ENCODE peak calls at places on chromosomes 3 and 15, in six cellular contexts. One of them, this sample, is unnamed. For H3K4me1 and H3K36me3, the result is how much of the 10 kb centered on the place peaks cover.

GRCh38 chr15:71830981-71831380 is 20.6 kb downstream of the NR2E3 start:
- DNase-seq in testis: no peak
- DNase-seq in psoas muscle: no peak
- DNase-seq in stomach: no peak
- DNase-seq in body of pancreas: no peak
- DNase-seq in breast epithelium: no peak
- DNase-seq in this sample: no peak

GRCh38 chr3:159174715-159175390 is 373.0 kb downstream of the MFSD1 start:
- DNase-seq in testis: no peak
- DNase-seq in psoas muscle: no peak
- DNase-seq in stomach: no peak
- DNase-seq in body of pancreas: no peak
- DNase-seq in breast epithelium: no peak
- DNase-seq in this sample: no peak

GRCh38 chr3:110815008-110815583 is 256.5 kb upstream of the NECTIN3 start:
- DNase-seq in testis: no peak
- DNase-seq in psoas muscle: no peak
- DNase-seq in stomach: no peak
- DNase-seq in body of pancreas: no peak
- DNase-seq in breast epithelium: no peak
- DNase-seq in this sample: peak

GRCh38 chr3:58088501-58088900 is 80.3 kb downstream of the FLNB start:
- DNase-seq in testis: no peak
- DNase-seq in psoas muscle: no peak
- DNase-seq in stomach: no peak
- DNase-seq in body of pancreas: no peak
- DNase-seq in breast epithelium: no peak
- DNase-seq in this sample: no peak

GRCh38 chr3:144033863-144034262 is 62.2 kb downstream of the DIPK2A start:
- DNase-seq in testis: no peak
- DNase-seq in psoas muscle: no peak
- DNase-seq in stomach: no peak
- DNase-seq in body of pancreas: no peak
- DNase-seq in breast epithelium: no peak
- DNase-seq in this sample: no peak

GRCh38 chr3:148044141-148044540 is 635.0 kb downstream of the ZIC1 start:
- DNase-seq in testis: no peak
- DNase-seq in psoas muscle: no peak
- DNase-seq in stomach: no peak
- DNase-seq in body of pancreas: no peak
- DNase-seq in breast epithelium: no peak
- DNase-seq in this sample: no peak

GRCh38 chr15:40292246-40292645 is 9.4 kb upstream of the ANKRD63 start:
- DNase-seq in testis: no peak
- DNase-seq in psoas muscle: peak
- DNase-seq in stomach: no peak
- DNase-seq in body of pancreas: no peak
- DNase-seq in breast epithelium: no peak
- DNase-seq in this sample: no peak

GRCh38 chr3:152267831-152268500 is 763 bp upstream of the MBNL1 start:
- DNase-seq in testis: no peak
- DNase-seq in psoas muscle: no peak
- DNase-seq in stomach: no peak
- DNase-seq in body of pancreas: no peak
- DNase-seq in breast epithelium: no peak
- DNase-seq in this sample: no peak

GRCh38 chr3:171340415-171340814 is 119.8 kb downstream of the TNIK start:
- DNase-seq in testis: no peak
- DNase-seq in psoas muscle: no peak
- DNase-seq in stomach: no peak
- DNase-seq in body of pancreas: no peak
- DNase-seq in breast epithelium: no peak
- DNase-seq in this sample: peak

GRCh38 chr3:12980596-12981290 is 92.5 kb downstream of the IQSEC1 start:
- DNase-seq in testis: no peak
- DNase-seq in psoas muscle: no peak
- DNase-seq in stomach: no peak
- DNase-seq in body of pancreas: no peak
- DNase-seq in breast epithelium: no peak
- DNase-seq in this sample: no peak

GRCh38 chr3:197511130-197511529 is 44.6 kb downstream of the BDH1 start:
- DNase-seq in testis: no peak
- DNase-seq in psoas muscle: no peak
- DNase-seq in stomach: no peak
- DNase-seq in body of pancreas: no peak
- DNase-seq in breast epithelium: no peak
- DNase-seq in this sample: no peak

GRCh38 chr15:95365615-95366107 is 964.8 kb upstream of the NR2F2 start:
- DNase-seq in testis: no peak
- DNase-seq in psoas muscle: no peak
- DNase-seq in stomach: no peak
- DNase-seq in body of pancreas: no peak
- DNase-seq in breast epithelium: no peak
- DNase-seq in this sample: no peak

GRCh38 chr3:76685858-76686257 is 354.0 kb upstream of the ROBO2 start:
- DNase-seq in testis: no peak
- DNase-seq in psoas muscle: no peak
- DNase-seq in stomach: no peak
- DNase-seq in body of pancreas: no peak
- DNase-seq in breast epithelium: no peak
- DNase-seq in this sample: peak

GRCh38 chr3:51937611-51938450 is 3.9 kb downstream of the RRP9 start:
- DNase-seq in testis: no peak
- DNase-seq in psoas muscle: no peak
- DNase-seq in stomach: peak
- DNase-seq in body of pancreas: no peak
- DNase-seq in breast epithelium: no peak
- DNase-seq in this sample: no peak

GRCh38 chr3:195756935-195757302 is 36.1 kb downstream of the MUC20 start:
- DNase-seq in testis: no peak
- DNase-seq in psoas muscle: no peak
- DNase-seq in stomach: no peak
- DNase-seq in body of pancreas: no peak
- DNase-seq in breast epithelium: no peak
- DNase-seq in this sample: no peak

GRCh38 chr3:88957751-88958452 is 149.5 kb upstream of the EPHA3 start:
- DNase-seq in testis: no peak
- DNase-seq in psoas muscle: no peak
- DNase-seq in stomach: no peak
- DNase-seq in body of pancreas: no peak
- DNase-seq in breast epithelium: no peak
- DNase-seq in this sample: no peak

GRCh38 chr3:141388823-141389617 is 20.7 kb downstream of the ZBTB38 start:
- DNase-seq in testis: no peak
- DNase-seq in psoas muscle: no peak
- DNase-seq in stomach: no peak
- DNase-seq in body of pancreas: no peak
- DNase-seq in breast epithelium: no peak
- DNase-seq in this sample: no peak

GRCh38 chr3:141280086-141280485 is 48.5 kb downstream of the PXYLP1 start:
- DNase-seq in testis: no peak
- DNase-seq in psoas muscle: no peak
- DNase-seq in stomach: no peak
- DNase-seq in body of pancreas: no peak
- DNase-seq in breast epithelium: no peak
- DNase-seq in this sample: no peak

GRCh38 chr3:32780735-32781210 is 37.0 kb upstream of the TRIM71 start:
- DNase-seq in testis: peak
- DNase-seq in psoas muscle: no peak
- DNase-seq in stomach: peak
- DNase-seq in body of pancreas: peak
- DNase-seq in breast epithelium: no peak
- DNase-seq in this sample: peak

GRCh38 chr15:95869920-95870319 is 460.6 kb upstream of the NR2F2 start:
- DNase-seq in testis: no peak
- DNase-seq in psoas muscle: no peak
- DNase-seq in stomach: no peak
- DNase-seq in body of pancreas: no peak
- DNase-seq in breast epithelium: no peak
- DNase-seq in this sample: peak

GRCh38 chr3:171801738-171802600 is 8.3 kb downstream of the PLD1 start:
- DNase-seq in testis: no peak
- DNase-seq in psoas muscle: no peak
- DNase-seq in stomach: no peak
- DNase-seq in body of pancreas: no peak
- DNase-seq in breast epithelium: no peak
- DNase-seq in this sample: no peak

DNA sequence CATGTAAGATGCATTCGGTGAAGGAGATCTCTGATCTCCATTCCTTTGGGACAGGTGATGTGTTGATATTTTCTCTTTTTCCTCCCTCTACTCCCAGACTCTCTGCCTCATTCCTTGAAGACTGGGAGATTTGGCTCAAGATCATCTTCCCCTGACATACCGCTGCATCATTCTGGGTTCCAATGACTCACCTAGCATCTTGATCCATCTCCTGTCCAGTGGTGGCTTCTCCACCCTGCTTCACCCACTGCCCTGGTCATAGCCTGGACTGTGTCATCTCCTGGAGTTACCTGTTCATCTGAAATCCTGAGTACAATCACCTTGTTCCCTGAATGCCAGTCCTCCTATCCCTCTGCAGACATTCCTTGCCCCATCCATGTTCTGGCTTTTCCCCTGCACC is 57.4 kb upstream of the TRAK1 start:
- DNase-seq in testis: no peak
- DNase-seq in psoas muscle: no peak
- DNase-seq in stomach: no peak
- DNase-seq in body of pancreas: no peak
- DNase-seq in breast epithelium: no peak
- DNase-seq in this sample: no peak
- H3K27ac ChIP-seq in testis: peak
- H3K27ac ChIP-seq in psoas muscle: peak
- H3K27ac ChIP-seq in stomach: peak
- H3K27ac ChIP-seq in body of pancreas: no peak
- H3K27ac ChIP-seq in breast epithelium: peak
- H3K27ac ChIP-seq in this sample: no peak

GRCh38 chr15:74381481-74381880 is 14.0 kb upstream of the CYP11A1 start:
- DNase-seq in testis: no peak
- DNase-seq in psoas muscle: peak
- DNase-seq in stomach: no peak
- DNase-seq in body of pancreas: no peak
- DNase-seq in breast epithelium: no peak
- DNase-seq in this sample: no peak

GRCh38 chr15:74382004-74382816 is 14.8 kb upstream of the CYP11A1 start:
- DNase-seq in testis: peak
- DNase-seq in psoas muscle: peak
- DNase-seq in stomach: peak
- DNase-seq in body of pancreas: peak
- DNase-seq in breast epithelium: peak
- DNase-seq in this sample: peak

GRCh38 chr15:74383695-74384565 is 16.5 kb upstream of the CYP11A1 start:
- DNase-seq in testis: no peak
- DNase-seq in psoas muscle: peak
- DNase-seq in stomach: peak
- DNase-seq in body of pancreas: no peak
- DNase-seq in breast epithelium: no peak
- DNase-seq in this sample: peak

GRCh38 chr15:74384566-74385441 is 17.4 kb upstream of the CYP11A1 start:
- DNase-seq in testis: no peak
- DNase-seq in psoas muscle: peak
- DNase-seq in stomach: peak
- DNase-seq in body of pancreas: no peak
- DNase-seq in breast epithelium: no peak
- DNase-seq in this sample: peak

DNA sequence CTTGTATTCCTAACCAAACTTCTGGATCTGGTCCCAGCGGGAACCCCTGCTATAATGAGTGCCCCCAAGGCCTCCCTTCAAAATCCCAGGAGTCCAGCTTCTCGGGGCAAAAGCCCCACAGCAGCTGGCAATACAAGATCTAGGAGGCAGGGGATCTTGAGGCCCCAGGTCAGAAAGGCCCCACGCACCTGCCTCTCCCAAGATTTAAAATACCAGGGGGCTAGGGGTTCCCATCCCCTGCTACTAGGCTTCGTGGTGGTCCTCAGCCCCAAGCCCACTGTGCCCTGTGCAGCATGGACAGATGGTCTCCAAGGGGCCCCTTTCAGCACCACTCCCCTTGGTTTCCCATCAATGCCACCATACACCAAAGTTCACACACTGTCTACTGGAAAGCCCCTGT is 15.8 kb upstream of the CYP11A1 start:
- DNase-seq in testis: no peak
- DNase-seq in psoas muscle: no peak
- DNase-seq in stomach: no peak
- DNase-seq in body of pancreas: no peak
- DNase-seq in breast epithelium: no peak
- DNase-seq in this sample: no peak
- H3K4me1 ChIP-seq in testis: under half
- H3K4me1 ChIP-seq in psoas muscle: under half
- H3K4me1 ChIP-seq in stomach: under half
- H3K4me1 ChIP-seq in body of pancreas: under half
- H3K4me1 ChIP-seq in breast epithelium: under half
- H3K4me1 ChIP-seq in this sample: under half

DNA sequence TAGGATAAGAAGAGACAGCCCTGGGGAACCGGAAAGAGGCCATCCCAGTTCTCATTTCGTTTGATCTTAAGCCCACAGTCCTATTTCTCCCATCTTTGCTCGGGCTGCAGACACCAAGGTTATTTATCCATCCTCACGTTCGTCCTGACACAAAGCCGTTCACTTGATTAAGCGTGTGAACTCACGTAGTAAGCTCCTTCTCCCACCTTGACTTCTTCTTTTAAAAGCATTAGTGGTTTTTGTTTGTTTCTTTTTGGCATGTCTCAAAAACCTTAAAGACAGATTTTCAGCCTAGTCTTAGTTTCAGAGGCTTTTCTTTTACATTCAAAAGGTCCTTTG is 70.9 kb downstream of the TGFBR2 start:
- DNase-seq in testis: no peak
- DNase-seq in psoas muscle: no peak
- DNase-seq in stomach: no peak
- DNase-seq in body of pancreas: no peak
- DNase-seq in breast epithelium: no peak
- DNase-seq in this sample: no peak
- H3K36me3 ChIP-seq in testis: under half
- H3K36me3 ChIP-seq in psoas muscle: under half
- H3K36me3 ChIP-seq in stomach: half or more
- H3K36me3 ChIP-seq in body of pancreas: under half
- H3K36me3 ChIP-seq in breast epithelium: under half
- H3K36me3 ChIP-seq in this sample: under half

DNA sequence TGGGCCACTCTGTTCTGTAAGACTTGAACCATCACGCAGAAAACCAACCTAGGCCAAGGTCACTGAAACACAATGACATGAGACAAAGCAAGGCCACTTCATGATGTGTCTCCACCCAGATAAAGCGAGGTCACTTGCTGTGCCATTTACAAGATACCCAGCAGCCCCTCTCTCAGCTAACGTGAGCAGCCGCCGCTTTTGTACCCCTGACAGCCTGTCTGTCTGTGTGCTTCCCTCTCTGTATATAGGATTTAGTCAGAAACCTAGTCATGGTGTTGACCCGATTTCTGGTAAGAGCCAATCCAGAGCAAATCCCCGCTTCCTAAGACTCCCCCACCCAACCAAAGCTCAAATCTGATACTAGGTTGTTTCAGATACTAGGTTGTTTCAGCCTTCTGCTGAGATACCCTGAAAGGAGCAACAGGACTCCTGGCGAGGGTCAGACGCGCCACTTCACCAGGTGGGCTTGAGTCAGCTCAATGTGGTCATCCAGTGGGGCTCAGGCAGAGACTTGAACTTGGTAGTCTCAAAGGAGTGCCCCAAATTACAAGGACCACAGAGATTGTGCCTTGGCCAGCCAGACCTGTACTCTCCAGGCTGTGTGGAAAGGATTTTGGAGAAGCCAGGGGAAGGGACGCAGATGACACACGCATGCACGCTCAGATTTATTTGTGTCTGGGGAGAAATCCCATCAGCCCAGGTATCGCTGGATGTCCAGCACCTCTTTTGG is 3.1 kb upstream of the ZXDC start:
- DNase-seq in testis: no peak
- DNase-seq in psoas muscle: peak
- DNase-seq in stomach: no peak
- DNase-seq in body of pancreas: no peak
- DNase-seq in breast epithelium: no peak
- DNase-seq in this sample: no peak
- H3K27ac ChIP-seq in testis: no peak
- H3K27ac ChIP-seq in psoas muscle: no peak
- H3K27ac ChIP-seq in stomach: no peak
- H3K27ac ChIP-seq in body of pancreas: no peak
- H3K27ac ChIP-seq in breast epithelium: no peak
- H3K27ac ChIP-seq in this sample: no peak

This sample was measured in small intestine.